ENCODE peak calls at places on chromosomes 3 and 15, in four cellular contexts. J is mammary epithelial cell, M is tibial artery, O is endothelial cell of umbilical vein. G is an unnamed sample. For H3K4me1, the result is how much of the 10 kb centered on the place peaks cover.

GRCh38 chr3:77298405-77298804 is 258.5 kb downstream of the ROBO2 start:
- DNase-seq in J (no peak), M (no peak), O (no peak), G (peak)

GRCh38 chr3:87993566-87993965 is 65.2 kb downstream of the CGGBP1 start:
- DNase-seq in J (no peak), M (no peak), O (no peak), G (no peak)

GRCh38 chr3:192727032-192727847 is at the start of gene FGF12:
- DNase-seq in J (peak), M (no peak), O (peak), G (peak)

GRCh38 chr3:24288538-24289236 is 206.0 kb downstream of the THRB start:
- DNase-seq in J (no peak), M (peak), O (no peak), G (no peak)

GRCh38 chr3:164655462-164655861 is 422.8 kb downstream of the SI start:
- DNase-seq in J (no peak), M (no peak), O (no peak), G (no peak)

GRCh38 chr3:139772539-139773500 is 95.0 kb upstream of the NMNAT3 start:
- DNase-seq in J (peak), M (no peak), O (no peak), G (peak)

GRCh38 chr3:142348460-142348859 is 99.4 kb downstream of the XRN1 start:
- DNase-seq in J (no peak), M (no peak), O (no peak), G (no peak)

GRCh38 chr15:85600001-85600400 is 194.7 kb downstream of the KLHL25 start:
- DNase-seq in J (no peak), M (no peak), O (no peak), G (no peak)

GRCh38 chr15:67196672-67197363 is 57.6 kb downstream of the AAGAB start:
- DNase-seq in J (no peak), M (no peak), O (peak), G (no peak)

GRCh38 chr3:16313955-16314645 is 49.1 kb downstream of the OXNAD1 start:
- DNase-seq in J (no peak), M (no peak), O (no peak), G (no peak)

GRCh38 chr3:105611304-105612192 is 244.8 kb downstream of the ALCAM start:
- DNase-seq in J (peak), M (no peak), O (no peak), G (no peak)

GRCh38 chr3:42741796-42742195 is 31.3 kb downstream of the CCDC13 start:
- DNase-seq in J (no peak), M (peak), O (no peak), G (no peak)

DNA sequence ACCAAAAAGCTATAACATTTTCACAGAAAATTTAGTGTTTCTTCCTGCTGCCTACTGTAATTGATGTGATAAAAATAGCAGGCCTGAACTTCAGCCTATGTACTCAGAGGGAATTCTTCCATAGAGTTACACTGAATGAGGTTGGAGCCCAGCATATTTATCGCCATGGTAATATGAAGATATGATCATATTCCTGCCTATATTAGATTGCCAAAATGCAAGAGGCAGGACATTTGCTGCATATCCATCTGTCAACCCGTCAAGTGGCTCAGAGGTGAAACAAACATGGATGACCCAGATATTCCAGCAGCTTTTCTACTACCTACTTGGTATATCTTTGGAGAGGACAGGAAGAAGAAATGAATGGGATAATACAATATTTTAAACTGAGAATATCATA is 1150.6 kb downstream of the TBL1XR1 start:
- DNase-seq in J (no peak), M (no peak), O (no peak), G (no peak)
- H3K4me1 ChIP-seq in J (under half), M (under half), O (under half), G (under half)

GRCh38 chr3:122626515-122627180 is 49.2 kb downstream of the PARP15 start:
- DNase-seq in J (no peak), M (no peak), O (no peak), G (no peak)

GRCh38 chr3:122627301-122627700 is 49.9 kb downstream of the PARP15 start:
- DNase-seq in J (peak), M (no peak), O (no peak), G (no peak)

GRCh38 chr3:122623430-122623829 is 46.0 kb downstream of the PARP15 start:
- DNase-seq in J (no peak), M (no peak), O (no peak), G (no peak)

GRCh38 chr3:122629763-122630162 is 50.9 kb upstream of the PARP14 start:
- DNase-seq in J (no peak), M (no peak), O (no peak), G (no peak)

DNA sequence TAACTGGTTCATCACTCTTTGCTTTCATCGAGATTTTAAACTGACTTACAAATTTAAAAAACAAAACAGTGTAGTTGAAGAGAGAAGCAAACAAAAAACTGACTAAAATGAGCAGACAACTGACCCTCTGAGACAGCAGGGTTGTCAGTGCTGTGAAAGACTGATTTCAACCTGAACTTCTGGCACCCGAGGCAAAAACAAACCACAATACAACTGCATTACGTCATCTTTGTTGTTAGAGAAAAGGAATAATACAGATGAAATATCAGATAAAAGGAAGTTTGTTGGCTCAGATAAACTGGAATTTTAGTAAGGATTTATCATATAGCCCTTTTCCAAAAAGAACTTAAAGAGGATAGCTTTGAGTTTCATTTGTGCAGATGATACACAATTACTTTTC is 51.1 kb downstream of the PARP15 start:
- DNase-seq in J (peak), M (no peak), O (peak), G (peak)
- H3K4me1 ChIP-seq in J (under half), M (under half), O (under half), G (under half)

DNA sequence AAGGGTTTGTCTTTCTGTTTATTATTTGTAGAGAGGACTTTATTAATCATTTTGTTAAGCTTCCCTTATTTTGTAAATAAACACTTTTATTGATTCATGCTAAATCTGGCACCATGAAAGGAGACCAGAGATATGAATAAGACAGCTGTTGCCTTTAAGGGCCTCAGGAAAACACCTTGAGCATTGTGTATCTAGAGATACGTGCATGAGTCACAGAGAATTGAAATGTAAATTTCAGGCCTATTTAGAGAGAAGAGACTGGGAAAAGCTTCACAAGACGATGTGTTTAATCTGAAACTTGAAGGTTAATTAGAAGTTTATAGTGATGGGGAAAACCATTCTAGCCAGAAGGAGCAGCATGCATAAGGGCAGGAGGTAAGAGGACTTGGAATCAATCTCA is 28.6 kb upstream of the UTS2B start:
- DNase-seq in J (peak), M (no peak), O (no peak), G (no peak)
- H3K4me1 ChIP-seq in J (half or more), M (under half), O (under half), G (under half)

GRCh38 chr3:65142476-65142875 is 454.7 kb upstream of the ADAMTS9 start:
- DNase-seq in J (no peak), M (no peak), O (no peak), G (no peak)
- H3K4me1 ChIP-seq in J (under half), M (under half), O (under half), G (under half)

GRCh38 chr15:63041402-63041977 is 1.1 kb upstream of the TPM1 start:
- DNase-seq in J (peak), M (no peak), O (no peak), G (no peak)
- H3K4me1 ChIP-seq in J (half or more), M (under half), O (under half), G (under half)

DNA sequence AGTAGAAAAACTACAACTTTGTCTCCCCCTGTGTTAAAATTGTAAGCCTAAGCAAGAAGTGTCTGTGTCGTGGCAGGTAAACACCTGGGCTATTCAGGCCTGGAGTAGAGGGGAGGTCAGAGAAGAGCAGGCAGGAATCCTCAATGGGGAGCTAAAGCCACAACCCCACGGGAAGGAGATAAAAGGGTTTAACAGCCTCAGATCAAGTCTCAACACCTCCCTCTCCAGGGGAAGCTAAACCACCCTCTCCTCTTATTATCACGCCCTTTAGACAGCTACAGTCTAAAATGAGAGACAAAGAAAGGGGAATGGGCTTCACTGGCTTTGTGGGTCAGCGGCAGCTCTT is 11.6 kb downstream of the ETV5 start:
- DNase-seq in J (no peak), M (no peak), O (no peak), G (no peak)
- H3K4me1 ChIP-seq in J (under half), M (under half), O (under half), G (under half)

GRCh38 chr3:45021936-45022335 is 4.2 kb upstream of the CLEC3B start:
- DNase-seq in J (no peak), M (no peak), O (no peak), G (no peak)
- H3K4me1 ChIP-seq in J (under half), M (under half), O (under half), G (under half)

DNA sequence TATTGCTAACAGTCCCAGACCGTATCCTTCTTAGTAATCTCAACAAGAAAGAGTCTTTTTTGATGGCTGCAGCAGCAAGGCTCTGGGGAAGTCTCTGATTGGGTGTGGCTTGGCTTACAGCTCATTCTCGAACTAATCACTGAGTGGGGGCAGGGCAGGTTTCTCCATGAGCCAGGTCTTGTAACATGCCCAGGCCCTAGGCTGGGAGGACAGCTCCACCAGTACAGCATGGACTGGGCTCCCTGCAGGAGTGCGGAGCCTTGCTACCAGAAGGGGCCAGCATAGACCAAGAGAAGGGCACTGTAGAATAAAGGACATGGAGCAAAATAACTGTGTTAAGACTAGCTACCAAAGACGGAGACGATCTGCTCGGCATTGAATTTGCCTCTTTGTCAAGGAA is 7.2 kb downstream of the CD276 start:
- DNase-seq in J (peak), M (peak), O (peak), G (peak)
- H3K4me1 ChIP-seq in J (half or more), M (half or more), O (under half), G (half or more)

GRCh38 chr15:80951941-80952340 is 37.7 kb downstream of the MESD start:
- DNase-seq in J (no peak), M (no peak), O (no peak), G (no peak)
- H3K4me1 ChIP-seq in J (under half), M (under half), O (under half), G (under half)

GRCh38 chr15:40308844-40309189 is 1.1 kb upstream of the PLCB2 start:
- DNase-seq in J (no peak), M (no peak), O (no peak), G (no peak)
- H3K4me1 ChIP-seq in J (under half), M (under half), O (under half), G (under half)

G was measured in adipocyte.